ENCODE peak calls at places on chromosomes 6 and 20, in ten cellular contexts. S is fibroblast of the aortic adventitia; Y is AG09309; V is H7; M is CD8-positive, alpha-beta memory T cell; I is neural progenitor cell; Z is mammary epithelial cell; Q is heart right ventricle; D is HL-60; R is breast epithelium. E is an unnamed sample.

GRCh38 chr6:152745509-152746171 is 5.0 kb upstream of the VIP start:
- DNase-seq in D (no peak), R (no peak), Q (no peak), V (no peak), Y (no peak), I (no peak), Z (no peak), M (no peak), S (no peak), E (no peak)

GRCh38 chr6:5280926-5281325 is 19.6 kb downstream of the FARS2 start:
- DNase-seq in Q (no peak), R (no peak), S (no peak), Z (no peak), I (no peak), Y (no peak), V (no peak), M (no peak), D (no peak), E (no peak)

GRCh38 chr20:48595495-48596475 is 232.0 kb downstream of the PREX1 start:
- DNase-seq in D (no peak), V (no peak), I (no peak), R (peak), Y (no peak), M (no peak), Z (no peak), Q (no peak), S (no peak), E (no peak)

GRCh38 chr6:169189227-169189626 is 64.4 kb downstream of the THBS2 start:
- DNase-seq in D (no peak), R (no peak), Q (no peak), I (no peak), M (no peak), Y (no peak), S (no peak), Z (no peak), V (peak), E (no peak)

GRCh38 chr20:25179439-25180089 is 15.9 kb upstream of the ENTPD6 start:
- DNase-seq in Q (no peak), Y (no peak), D (no peak), I (no peak), Z (no peak), S (no peak), V (no peak), M (no peak), R (no peak), E (no peak)

GRCh38 chr6:32609731-32610640 is 20.3 kb upstream of the HLA-DRB1 start:
- DNase-seq in I (peak), D (no peak), S (peak), M (peak), R (no peak), V (peak), Z (peak), Q (peak), Y (peak), E (peak)

GRCh38 chr6:87357479-87358196 is 13.0 kb downstream of the C6orf163 start:
- DNase-seq in Y (no peak), D (no peak), M (no peak), Q (no peak), Z (no peak), S (no peak), R (no peak), I (no peak), V (peak), E (no peak)

GRCh38 chr6:143141442-143141841 is 80.8 kb downstream of the AIG1 start:
- DNase-seq in V (no peak), S (no peak), I (no peak), Y (peak), M (no peak), D (no peak), Z (no peak), Q (no peak), R (no peak), E (no peak)

GRCh38 chr20:57429579-57430202 is 38.5 kb downstream of the RBM38 start:
- DNase-seq in D (peak), M (no peak), R (no peak), V (no peak), Q (no peak), Y (no peak), Z (peak), S (peak), I (no peak), E (peak)

GRCh38 chr6:138103876-138104275 is 3.3 kb downstream of the PERP start:
- DNase-seq in D (no peak), V (no peak), Z (peak), M (no peak), Y (no peak), S (no peak), I (no peak), R (no peak), Q (no peak), E (no peak)

GRCh38 chr6:37972994-37973757 is 153.6 kb downstream of the ZFAND3 start:
- DNase-seq in Z (no peak), I (no peak), M (no peak), D (no peak), V (no peak), R (no peak), S (peak), Y (peak), Q (no peak), E (no peak)

GRCh38 chr6:102028173-102028572 is 634.7 kb downstream of the GRIK2 start:
- DNase-seq in S (no peak), Y (no peak), D (no peak), Z (no peak), Q (no peak), I (no peak), R (no peak), M (no peak), V (no peak), E (no peak)

GRCh38 chr6:13923527-13924145 is 1.1 kb upstream of the RNF182 start:
- DNase-seq in I (no peak), M (no peak), R (no peak), S (peak), V (peak), Q (no peak), Z (no peak), D (no peak), Y (no peak), E (no peak)

GRCh38 chr6:109456710-109457595 is 1.4 kb upstream of the MICAL1 start:
- DNase-seq in Q (peak), I (no peak), R (no peak), D (no peak), M (no peak), V (peak), S (peak), Y (peak), Z (no peak), E (no peak)

GRCh38 chr6:35677456-35677855 is 11.3 kb downstream of the FKBP5 start:
- DNase-seq in S (no peak), D (no peak), V (no peak), Z (no peak), Y (no peak), Q (no peak), M (no peak), I (no peak), R (no peak), E (no peak)

GRCh38 chr20:2742934-2743559 is 50.5 kb downstream of the EBF4 start:
- DNase-seq in S (peak), Z (peak), Y (no peak), D (peak), I (peak), V (peak), M (peak), R (no peak), Q (peak), E (peak)

DNA sequence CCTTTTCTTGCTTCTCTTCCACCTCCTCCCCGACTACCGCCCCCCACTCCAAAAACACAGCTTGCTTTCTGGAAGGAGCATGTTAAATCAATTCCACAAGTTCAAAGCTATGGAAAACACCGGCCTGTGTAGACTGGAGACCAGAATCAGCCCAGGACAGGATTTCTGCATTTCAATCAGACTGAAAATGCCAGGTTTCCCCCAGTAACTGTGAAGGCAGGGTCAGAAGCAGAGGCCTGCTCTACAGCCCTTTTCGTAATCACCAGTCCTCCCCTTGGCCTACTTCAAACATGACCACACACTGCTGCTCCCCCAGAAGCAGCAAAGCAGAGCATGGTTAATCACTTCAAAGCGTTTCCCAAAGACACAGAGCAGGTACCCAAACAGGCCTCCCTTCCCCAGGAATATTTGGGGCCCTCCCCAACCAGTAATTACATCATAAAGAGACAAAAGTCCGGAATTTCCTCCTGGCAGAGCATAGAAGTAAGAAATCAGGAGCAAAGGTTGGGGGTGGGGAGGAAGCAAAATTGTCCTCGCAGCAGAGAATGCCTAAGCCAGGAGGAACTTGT is 38.4 kb downstream of the ZMYND8 start:
- DNase-seq in Y (no peak), I (peak), V (peak), R (no peak), S (peak), M (no peak), Q (no peak), Z (peak), D (peak), E (peak)
- H3K4me3 ChIP-seq in Y (peak), I (no peak), V (peak), R (peak), S (peak), M (no peak), Q (peak), Z (peak), D (no peak), E (peak)

GRCh38 chr20:21103582-21104465 is 2.3 kb downstream of the LINC00237 start:
- DNase-seq in I (peak), M (no peak), S (no peak), Z (no peak), V (peak), R (no peak), Q (no peak), D (no peak), Y (no peak), E (no peak)

GRCh38 chr20:21104921-21105320 is 1.2 kb downstream of the LINC00237 start:
- DNase-seq in D (no peak), R (no peak), V (peak), Y (no peak), Z (no peak), M (no peak), Q (no peak), S (no peak), I (peak), E (no peak)

GRCh38 chr20:21105429-21106170 is 558 bp downstream of the LINC00237 start:
- DNase-seq in R (no peak), M (no peak), Q (no peak), Z (no peak), V (peak), Y (no peak), I (peak), D (no peak), S (no peak), E (no peak)

GRCh38 chr20:21102691-21103311 is 3.4 kb downstream of the LINC00237 start:
- DNase-seq in Z (peak), V (peak), R (no peak), Y (no peak), S (no peak), Q (peak), D (peak), M (peak), I (peak), E (no peak)

DNA sequence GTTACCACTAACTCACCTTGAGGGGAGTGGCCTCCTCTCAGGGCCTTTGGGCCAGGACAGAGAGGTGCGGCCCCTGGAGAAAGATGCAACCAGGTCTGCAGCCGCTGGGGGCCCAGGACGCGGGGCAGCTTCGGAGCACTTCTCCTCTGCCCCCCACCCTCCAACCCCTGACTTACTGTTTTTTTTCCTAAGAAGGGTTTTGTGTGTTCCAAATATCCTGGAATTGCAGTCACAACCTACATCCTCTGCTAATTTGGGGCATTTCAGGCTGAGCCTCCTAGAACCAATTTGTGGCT is 1.7 kb downstream of the LINC00237 start:
- DNase-seq in I (peak), R (no peak), Q (no peak), Z (no peak), S (no peak), D (no peak), Y (no peak), V (peak), M (no peak), E (no peak)
- H3K4me3 ChIP-seq in I (no peak), R (no peak), Q (no peak), Z (no peak), S (no peak), D (no peak), Y (no peak), V (no peak), M (no peak), E (no peak)

GRCh38 chr6:110878751-110879539 is 4.4 kb downstream of the AMD1 start:
- DNase-seq in Q (no peak), I (peak), D (peak), S (peak), R (no peak), M (peak), V (peak), Z (no peak), Y (no peak), E (no peak)
- H3K4me3 ChIP-seq in Q (peak), I (peak), D (peak), S (peak), R (no peak), M (peak), V (no peak), Z (peak), Y (no peak), E (peak)

GRCh38 chr6:52526634-52527033 is 50.2 kb downstream of the TRAM2 start:
- DNase-seq in S (no peak), R (no peak), Q (no peak), M (no peak), Y (no peak), I (no peak), Z (no peak), V (no peak), D (no peak), E (no peak)
- H3K4me3 ChIP-seq in S (no peak), R (no peak), Q (no peak), M (no peak), Y (no peak), I (no peak), Z (no peak), V (no peak), D (no peak), E (no peak)

DNA sequence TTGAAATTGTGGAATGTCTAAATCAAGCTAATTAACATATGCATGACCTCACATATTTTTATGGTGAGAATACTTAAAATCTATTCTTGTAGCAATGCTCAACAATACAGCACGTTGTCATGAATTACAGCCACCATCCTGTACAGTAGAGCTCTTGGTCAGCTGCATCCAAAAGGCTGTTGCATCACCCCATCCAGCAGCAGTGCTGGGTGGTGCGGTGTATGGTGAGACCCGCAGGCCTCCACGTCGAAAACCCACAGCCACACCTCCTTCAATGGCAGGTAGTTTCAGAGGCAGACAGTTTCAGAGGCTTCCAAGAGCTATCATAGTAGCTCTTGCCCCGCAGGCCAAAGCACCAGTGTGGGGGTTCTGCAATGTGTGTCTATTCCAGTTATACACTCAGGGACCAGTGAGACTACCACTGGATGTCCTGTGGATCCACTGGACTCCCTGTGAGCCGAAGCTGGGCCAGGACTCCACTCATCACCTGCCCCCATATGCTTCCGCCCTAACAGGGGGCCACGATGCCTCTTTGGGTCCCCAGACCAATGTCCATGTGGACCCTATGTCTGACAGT is 23.4 kb downstream of the PACSIN1 start:
- DNase-seq in Z (no peak), M (no peak), R (no peak), V (no peak), S (no peak), D (no peak), I (no peak), Y (no peak), Q (no peak), E (no peak)
- H3K4me3 ChIP-seq in Z (no peak), M (no peak), R (no peak), V (no peak), S (no peak), D (no peak), I (no peak), Y (no peak), Q (no peak), E (no peak)

E was measured in HepG2.